ENCODE peak calls at places on chromosomes 11 and 22, in six cellular contexts. S is body of pancreas, F is stomach, Q is mammary epithelial cell, Y is uterus, R is coronary artery. L is an unnamed sample.

GRCh38 chr22:17112491-17113042 is 8.6 kb downstream of the TMEM121B start:
- DNase-seq in R (no peak), S (no peak), Q (no peak), F (no peak), Y (no peak), L (no peak)

GRCh38 chr11:78795862-78796261 is 221.2 kb upstream of the NARS2 start:
- DNase-seq in Q (no peak), S (no peak), Y (no peak), R (no peak), F (no peak), L (no peak)

GRCh38 chr11:66467756-66468155 is 1.1 kb downstream of the PELI3 start:
- DNase-seq in F (peak), R (no peak), Y (peak), Q (no peak), S (no peak), L (no peak)

GRCh38 chr11:128970598-128971190 is 28.0 kb upstream of the TP53AIP1 start:
- DNase-seq in Y (no peak), Q (no peak), F (no peak), S (no peak), R (no peak), L (no peak)

GRCh38 chr11:79922641-79923040 is 481.8 kb upstream of the TENM4 start:
- DNase-seq in Q (no peak), F (no peak), S (no peak), R (no peak), Y (no peak), L (no peak)

GRCh38 chr22:49772692-49773091 is 55.0 kb downstream of the BRD1 start:
- DNase-seq in Q (no peak), S (no peak), R (no peak), Y (no peak), F (no peak), L (no peak)

GRCh38 chr11:8828580-8829358 is 82.2 kb upstream of the AKIP1 start:
- DNase-seq in F (no peak), S (no peak), R (no peak), Q (no peak), Y (no peak), L (no peak)

GRCh38 chr11:72678524-72678923 is 4.3 kb upstream of the PDE2A start:
- DNase-seq in F (no peak), Q (no peak), Y (no peak), S (no peak), R (no peak), L (no peak)

GRCh38 chr11:57421066-57421465 is 5.9 kb downstream of the SLC43A3 start:
- DNase-seq in S (no peak), F (no peak), R (no peak), Q (no peak), Y (no peak), L (no peak)

GRCh38 chr11:59560290-59560701 is 49.0 kb downstream of the OR4D9 start:
- DNase-seq in S (peak), Q (peak), R (peak), Y (peak), F (peak), L (peak)

GRCh38 chr22:38136607-38137006 is 26.1 kb upstream of the BAIAP2L2 start:
- DNase-seq in Q (no peak), F (no peak), S (no peak), Y (no peak), R (peak), L (no peak)

GRCh38 chr11:3195251-3196160 is 23.1 kb downstream of the MRGPRG start:
- DNase-seq in Q (no peak), S (no peak), Y (no peak), R (peak), F (no peak), L (peak)

GRCh38 chr11:20563871-20564270 is 35.5 kb upstream of the SLC6A5 start:
- DNase-seq in Q (no peak), S (no peak), Y (no peak), F (no peak), R (no peak), L (no peak)

GRCh38 chr22:25488244-25489020 is 76.0 kb upstream of the GRK3 start:
- DNase-seq in Y (peak), R (no peak), Q (peak), S (peak), F (peak), L (peak)

GRCh38 chr11:128399186-128399585 is 188.2 kb downstream of the ETS1 start:
- DNase-seq in S (no peak), Y (no peak), Q (peak), R (no peak), F (no peak), L (peak)

GRCh38 chr11:76759517-76759916 is 23.6 kb upstream of the TSKU start:
- DNase-seq in R (no peak), Y (no peak), F (no peak), S (no peak), Q (no peak), L (no peak)

GRCh38 chr11:459511-460220 is 9.6 kb downstream of the PTDSS2 start:
- DNase-seq in Q (no peak), Y (no peak), R (no peak), F (no peak), S (no peak), L (no peak)

GRCh38 chr11:33718441-33718840 is 17.8 kb downstream of the CD59 start:
- DNase-seq in Q (no peak), R (no peak), F (no peak), S (no peak), Y (no peak), L (no peak)

GRCh38 chr22:43944670-43945430 is 10.4 kb upstream of the SAMM50 start:
- DNase-seq in Q (peak), R (no peak), Y (no peak), S (no peak), F (no peak), L (no peak)

GRCh38 chr11:12087075-12087775 is 23.2 kb upstream of the MICAL2 start:
- DNase-seq in Y (no peak), F (no peak), S (no peak), Q (peak), R (no peak), L (peak)

GRCh38 chr11:134945993-134946392 is 534.0 kb upstream of the B3GAT1 start:
- DNase-seq in F (no peak), Y (no peak), R (no peak), Q (no peak), S (no peak), L (peak)

GRCh38 chr11:1224491-1225385 is 1.9 kb downstream of the MUC5B start:
- DNase-seq in S (no peak), Q (peak), Y (no peak), F (no peak), R (no peak), L (no peak)

GRCh38 chr11:134290646-134291045 is 14.5 kb downstream of the GLB1L3 start:
- DNase-seq in F (no peak), Q (no peak), S (no peak), Y (no peak), R (no peak), L (no peak)

GRCh38 chr11:125282596-125282914 is 118.0 kb downstream of the PKNOX2 start:
- DNase-seq in R (no peak), S (no peak), Y (no peak), F (no peak), Q (no peak), L (no peak)

GRCh38 chr11:27319065-27319464 is 44.0 kb downstream of the CCDC34 start:
- DNase-seq in Y (no peak), S (no peak), F (no peak), Q (peak), R (no peak), L (peak)

GRCh38 chr22:50011447-50012200 is 941 bp downstream of the IL17REL start:
- DNase-seq in Q (no peak), R (no peak), F (no peak), S (no peak), Y (no peak), L (no peak)

GRCh38 chr11:108960498-108960897 is 295.6 kb downstream of the DDX10 start:
- DNase-seq in R (no peak), F (no peak), Q (peak), S (no peak), Y (no peak), L (no peak)

GRCh38 chr11:46832511-46833214 is 13.4 kb downstream of the CKAP5 start:
- DNase-seq in Q (no peak), F (no peak), R (no peak), S (no peak), Y (no peak), L (no peak)

GRCh38 chr22:37197451-37198289 is 9.6 kb upstream of the C1QTNF6 start:
- DNase-seq in S (peak), Q (peak), Y (peak), F (peak), R (no peak), L (peak)

GRCh38 chr22:35991168-35991567 is 37.5 kb downstream of the RBFOX2 start:
- DNase-seq in R (no peak), Q (no peak), Y (no peak), F (no peak), S (no peak), L (no peak)

GRCh38 chr11:126764221-126764620 is 236.3 kb downstream of the KIRREL3 start:
- DNase-seq in Q (no peak), R (no peak), F (no peak), Y (no peak), S (no peak), L (no peak)
- TF ChIP-seq CTCF in Q (no peak), R (no peak), F (no peak), Y (no peak), S (no peak), L (no peak)

DNA sequence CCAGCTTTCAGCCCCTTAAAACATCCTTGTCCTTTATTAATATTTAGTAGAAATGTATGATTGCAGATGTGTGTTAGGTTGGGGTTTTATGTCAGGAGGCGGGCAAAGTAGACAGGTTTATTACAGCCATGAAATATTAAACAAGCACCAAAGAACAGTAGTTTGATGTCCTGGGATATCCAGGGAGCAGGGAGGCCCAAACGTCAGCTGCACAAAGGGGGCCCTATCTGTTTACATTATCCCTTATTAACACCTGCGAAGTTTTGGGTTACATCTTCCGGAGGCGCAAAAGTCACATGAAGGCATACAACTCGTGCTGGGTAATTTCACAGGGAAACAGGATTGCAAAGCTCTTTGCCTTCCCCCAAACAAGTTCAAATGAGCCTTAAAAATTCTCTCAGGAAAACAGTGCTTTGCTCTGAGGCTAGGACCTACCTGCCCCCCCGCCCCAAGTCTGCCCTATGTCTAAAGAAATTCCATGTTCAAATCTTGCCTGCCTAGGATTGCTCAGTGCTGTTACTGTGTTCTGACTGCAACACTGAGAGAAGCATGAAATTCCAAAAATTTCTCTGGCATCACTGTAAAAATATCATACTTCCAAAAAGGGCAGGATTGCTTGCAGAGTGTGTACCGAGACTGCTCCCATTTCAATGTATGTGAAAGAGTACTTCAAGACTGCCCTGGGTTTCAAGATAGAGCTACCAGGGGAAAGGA is 8.9 kb downstream of the MN1 start:
- DNase-seq in F (no peak), R (peak), S (no peak), Q (no peak), Y (no peak), L (no peak)
- H3K27ac ChIP-seq in F (no peak), R (peak), S (no peak), Q (no peak), Y (no peak), L (no peak)

GRCh38 chr22:28018461-28018927 is 99.4 kb upstream of the PITPNB start:
- DNase-seq in F (peak), Q (no peak), R (no peak), S (peak), Y (peak), L (no peak)

GRCh38 chr22:28021998-28022660 is 103.1 kb upstream of the PITPNB start:
- DNase-seq in Q (no peak), Y (no peak), F (peak), S (peak), R (no peak), L (no peak)

GRCh38 chr22:28019360-28019759 is 100.3 kb upstream of the PITPNB start:
- DNase-seq in F (peak), Y (peak), S (peak), R (no peak), Q (peak), L (no peak)

GRCh38 chr22:28021116-28021997 is 102.3 kb upstream of the PITPNB start:
- DNase-seq in F (peak), Q (no peak), R (no peak), S (peak), Y (no peak), L (no peak)

GRCh38 chr22:28019881-28020861 is 101.1 kb upstream of the PITPNB start:
- DNase-seq in Q (peak), R (no peak), Y (peak), S (peak), F (peak), L (peak)
- TF ChIP-seq CTCF in Q (peak), R (peak), Y (peak), S (peak), F (peak), L (peak)

GRCh38 chr11:100730266-100730665 is 43.2 kb downstream of the ARHGAP42 start:
- DNase-seq in Q (no peak), Y (no peak), R (no peak), S (no peak), F (no peak), L (no peak)

GRCh38 chr11:100727410-100727809 is 40.3 kb downstream of the ARHGAP42 start:
- DNase-seq in F (no peak), R (no peak), Y (no peak), Q (no peak), S (no peak), L (no peak)

GRCh38 chr11:100734743-100735527 is 47.8 kb downstream of the ARHGAP42 start:
- DNase-seq in Q (no peak), R (no peak), F (no peak), S (no peak), Y (no peak), L (no peak)

GRCh38 chr11:100732949-100733348 is 45.9 kb downstream of the ARHGAP42 start:
- DNase-seq in R (no peak), Q (no peak), F (no peak), Y (no peak), S (no peak), L (no peak)

GRCh38 chr11:100731471-100731870 is 44.4 kb downstream of the ARHGAP42 start:
- DNase-seq in S (no peak), F (no peak), Y (no peak), R (no peak), Q (no peak), L (no peak)
- H3K27ac ChIP-seq in S (no peak), F (no peak), Y (no peak), R (peak), Q (no peak), L (no peak)

DNA sequence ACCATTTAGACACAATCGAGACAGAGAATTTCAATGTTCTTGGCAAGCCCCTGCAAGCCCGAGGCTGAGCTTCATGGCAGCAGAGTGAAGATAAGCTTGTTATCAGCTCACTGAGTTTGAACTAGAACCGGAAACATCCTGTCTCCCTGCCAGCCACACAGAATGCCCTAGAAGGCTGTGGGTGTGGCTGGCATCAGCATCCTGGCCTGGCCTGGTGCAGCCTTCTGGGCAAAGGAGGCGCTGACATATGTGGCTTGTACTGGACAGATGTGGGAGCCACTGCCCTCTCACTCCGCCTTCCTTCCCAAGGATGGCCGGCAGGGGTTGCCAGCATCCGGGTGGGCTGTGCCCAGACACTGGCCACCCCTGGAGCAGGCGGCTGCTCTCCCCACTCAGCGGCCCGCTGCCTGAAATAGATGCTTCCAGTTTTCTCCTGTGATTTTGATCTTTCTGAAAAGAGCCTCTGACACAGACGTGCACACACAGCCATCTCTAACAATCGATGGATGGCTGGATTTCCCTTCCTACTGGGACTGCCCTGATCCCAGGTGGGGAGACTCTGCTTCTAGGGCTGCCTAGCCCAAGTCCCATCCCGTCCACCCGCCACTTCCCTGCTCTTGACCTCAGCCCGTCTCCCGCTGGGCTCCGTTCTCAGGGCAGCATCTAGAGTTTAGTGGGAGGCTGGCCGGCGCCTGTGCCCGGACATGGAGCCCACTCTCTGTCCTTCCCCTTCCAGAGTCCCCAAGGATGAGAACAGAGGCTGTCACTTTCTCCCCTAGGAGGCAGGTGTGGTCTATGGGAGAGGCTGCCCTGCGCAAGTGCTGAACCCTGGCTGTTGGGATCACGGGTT is 149.7 kb downstream of the CTTN start:
- DNase-seq in F (peak), S (no peak), Y (no peak), R (no peak), Q (no peak), L (no peak)
- TF ChIP-seq CTCF in F (no peak), S (no peak), Y (no peak), R (no peak), Q (no peak), L (no peak)

GRCh38 chr11:103433380-103433779 is 324.2 kb downstream of the DYNC2H1 start:
- DNase-seq in S (no peak), F (no peak), Q (peak), Y (no peak), R (no peak), L (peak)
- H3K27ac ChIP-seq in S (no peak), F (no peak), Q (peak), Y (no peak), R (no peak), L (no peak)

DNA sequence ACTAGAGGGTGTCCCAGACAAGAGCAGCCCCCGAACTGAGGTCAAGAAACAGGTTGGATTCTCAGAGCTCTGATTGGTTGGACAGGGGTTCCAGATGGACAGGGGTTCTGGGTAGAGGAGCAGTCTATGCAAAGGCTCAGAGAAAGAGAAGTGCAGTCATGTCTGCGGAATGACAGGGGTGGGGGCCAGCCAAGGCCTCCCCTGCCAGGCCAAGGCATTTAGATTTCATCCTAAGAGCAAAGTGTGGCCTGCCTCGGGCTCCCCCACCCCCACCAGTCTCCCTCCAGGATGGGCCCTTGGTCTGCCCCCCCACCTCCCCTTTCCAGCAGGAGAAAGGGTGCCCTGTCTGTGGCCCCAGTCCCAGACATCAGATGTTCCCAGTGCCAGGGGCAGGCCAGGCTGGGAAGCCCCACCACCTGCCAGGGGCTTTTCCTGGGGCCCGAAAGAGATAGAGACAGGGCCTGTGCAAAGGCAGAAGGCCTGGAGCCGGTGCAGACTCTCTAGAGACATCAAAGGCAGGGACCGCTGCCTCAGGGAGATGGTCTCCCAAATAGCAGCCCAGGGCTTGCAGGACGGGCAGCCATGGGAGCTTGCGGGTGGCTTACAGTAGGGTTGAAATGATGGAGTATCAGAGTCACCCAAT is 9.4 kb downstream of the SUSD2 start:
- DNase-seq in R (no peak), Y (no peak), Q (no peak), F (no peak), S (no peak), L (no peak)
- TF ChIP-seq CTCF in R (no peak), Y (no peak), Q (no peak), F (no peak), S (no peak), L (no peak)